ENCODE peak calls at places on chromosomes 12 and 14, in seven cellular contexts. One of them, this sample, is unnamed.

GRCh38 chr12:122862110-122862634 is 26.9 kb downstream of the HIP1R start:
- DNase-seq in A549: no peak
- DNase-seq in stimulated activated CD4-positive, alpha-beta T cell treated with anti-CD3 and anti-CD28 coated beads, Interleukin-15, amount 100 ng/mL, for 24 hours: no peak
- DNase-seq in LHCN-M2: no peak
- DNase-seq in fibroblast of the aortic adventitia: no peak
- DNase-seq in testis: no peak
- DNase-seq in GM19239: no peak
- DNase-seq in this sample: no peak

GRCh38 chr12:389138-390096 is at the start of gene KDM5A:
- DNase-seq in A549: peak; percentile 97
- DNase-seq in stimulated activated CD4-positive, alpha-beta T cell treated with anti-CD3 and anti-CD28 coated beads, Interleukin-15, amount 100 ng/mL, for 24 hours: peak; percentile 89
- DNase-seq in LHCN-M2: peak; percentile 92
- DNase-seq in fibroblast of the aortic adventitia: peak; percentile 96
- DNase-seq in testis: peak; percentile 94
- DNase-seq in GM19239: peak; percentile 74
- DNase-seq in this sample: peak; percentile 96

GRCh38 chr12:112013601-112014402 is 576 bp downstream of the ERP29 start:
- DNase-seq in A549: peak; percentile 89
- DNase-seq in stimulated activated CD4-positive, alpha-beta T cell treated with anti-CD3 and anti-CD28 coated beads, Interleukin-15, amount 100 ng/mL, for 24 hours: peak; percentile 83
- DNase-seq in LHCN-M2: peak; percentile 65
- DNase-seq in fibroblast of the aortic adventitia: peak; percentile 76
- DNase-seq in testis: peak; percentile 84
- DNase-seq in GM19239: no peak
- DNase-seq in this sample: no peak

GRCh38 chr14:97580923-97581495 is 783.8 kb downstream of the VRK1 start:
- DNase-seq in A549: no peak
- DNase-seq in stimulated activated CD4-positive, alpha-beta T cell treated with anti-CD3 and anti-CD28 coated beads, Interleukin-15, amount 100 ng/mL, for 24 hours: no peak
- DNase-seq in LHCN-M2: no peak
- DNase-seq in fibroblast of the aortic adventitia: no peak
- DNase-seq in testis: no peak
- DNase-seq in GM19239: no peak
- DNase-seq in this sample: no peak

GRCh38 chr12:116538682-116539264 is 20.4 kb upstream of the MAP1LC3B2 start:
- DNase-seq in A549: no peak
- DNase-seq in stimulated activated CD4-positive, alpha-beta T cell treated with anti-CD3 and anti-CD28 coated beads, Interleukin-15, amount 100 ng/mL, for 24 hours: no peak
- DNase-seq in LHCN-M2: no peak
- DNase-seq in fibroblast of the aortic adventitia: no peak
- DNase-seq in testis: no peak
- DNase-seq in GM19239: no peak
- DNase-seq in this sample: no peak

GRCh38 chr12:3727877-3728632 is 24.9 kb downstream of the CRACR2A start:
- DNase-seq in A549: no peak
- DNase-seq in stimulated activated CD4-positive, alpha-beta T cell treated with anti-CD3 and anti-CD28 coated beads, Interleukin-15, amount 100 ng/mL, for 24 hours: peak; percentile 24
- DNase-seq in LHCN-M2: peak; percentile 97
- DNase-seq in fibroblast of the aortic adventitia: peak; percentile 20
- DNase-seq in testis: no peak
- DNase-seq in GM19239: peak; percentile 31
- DNase-seq in this sample: no peak

GRCh38 chr14:61438497-61438859 is 117.1 kb downstream of the PRKCH start:
- DNase-seq in A549: peak; percentile 15
- DNase-seq in stimulated activated CD4-positive, alpha-beta T cell treated with anti-CD3 and anti-CD28 coated beads, Interleukin-15, amount 100 ng/mL, for 24 hours: no peak
- DNase-seq in LHCN-M2: no peak
- DNase-seq in fibroblast of the aortic adventitia: no peak
- DNase-seq in testis: no peak
- DNase-seq in GM19239: no peak
- DNase-seq in this sample: no peak

GRCh38 chr12:25135531-25136154 is 59.3 kb downstream of the DNAI7 start:
- DNase-seq in A549: no peak
- DNase-seq in stimulated activated CD4-positive, alpha-beta T cell treated with anti-CD3 and anti-CD28 coated beads, Interleukin-15, amount 100 ng/mL, for 24 hours: peak; percentile 37
- DNase-seq in LHCN-M2: no peak
- DNase-seq in fibroblast of the aortic adventitia: no peak
- DNase-seq in testis: no peak
- DNase-seq in GM19239: no peak
- DNase-seq in this sample: peak; percentile 88

GRCh38 chr12:87678453-87678852 is 350.7 kb downstream of the C12orf50 start:
- DNase-seq in A549: peak; percentile 42
- DNase-seq in stimulated activated CD4-positive, alpha-beta T cell treated with anti-CD3 and anti-CD28 coated beads, Interleukin-15, amount 100 ng/mL, for 24 hours: no peak
- DNase-seq in LHCN-M2: peak; percentile 53
- DNase-seq in fibroblast of the aortic adventitia: no peak
- DNase-seq in testis: no peak
- DNase-seq in GM19239: no peak
- DNase-seq in this sample: no peak

GRCh38 chr14:97780804-97781203 is 983.6 kb downstream of the VRK1 start:
- DNase-seq in A549: no peak
- DNase-seq in stimulated activated CD4-positive, alpha-beta T cell treated with anti-CD3 and anti-CD28 coated beads, Interleukin-15, amount 100 ng/mL, for 24 hours: no peak
- DNase-seq in LHCN-M2: no peak
- DNase-seq in fibroblast of the aortic adventitia: no peak
- DNase-seq in testis: no peak
- DNase-seq in GM19239: no peak
- DNase-seq in this sample: no peak

GRCh38 chr12:69501154-69501895 is 31.1 kb downstream of the FRS2 start:
- DNase-seq in A549: no peak
- DNase-seq in stimulated activated CD4-positive, alpha-beta T cell treated with anti-CD3 and anti-CD28 coated beads, Interleukin-15, amount 100 ng/mL, for 24 hours: no peak
- DNase-seq in LHCN-M2: peak; percentile 53
- DNase-seq in fibroblast of the aortic adventitia: peak; percentile 66
- DNase-seq in testis: no peak
- DNase-seq in GM19239: no peak
- DNase-seq in this sample: no peak

GRCh38 chr12:101001669-101002068 is 207.1 kb downstream of the ANO4 start:
- DNase-seq in A549: no peak
- DNase-seq in stimulated activated CD4-positive, alpha-beta T cell treated with anti-CD3 and anti-CD28 coated beads, Interleukin-15, amount 100 ng/mL, for 24 hours: no peak
- DNase-seq in LHCN-M2: no peak
- DNase-seq in fibroblast of the aortic adventitia: no peak
- DNase-seq in testis: no peak
- DNase-seq in GM19239: no peak
- DNase-seq in this sample: no peak

GRCh38 chr14:95294834-95295599 is 24.7 kb downstream of the CLMN start:
- DNase-seq in A549: peak; percentile 38
- DNase-seq in stimulated activated CD4-positive, alpha-beta T cell treated with anti-CD3 and anti-CD28 coated beads, Interleukin-15, amount 100 ng/mL, for 24 hours: no peak
- DNase-seq in LHCN-M2: peak; percentile 92
- DNase-seq in fibroblast of the aortic adventitia: peak; percentile 25
- DNase-seq in testis: no peak
- DNase-seq in GM19239: no peak
- DNase-seq in this sample: no peak

GRCh38 chr14:63852817-63853730 is at the start of gene SYNE2:
- DNase-seq in A549: peak; percentile 75
- DNase-seq in stimulated activated CD4-positive, alpha-beta T cell treated with anti-CD3 and anti-CD28 coated beads, Interleukin-15, amount 100 ng/mL, for 24 hours: peak; percentile 88
- DNase-seq in LHCN-M2: peak; percentile 68
- DNase-seq in fibroblast of the aortic adventitia: peak; percentile 65
- DNase-seq in testis: peak; percentile 79
- DNase-seq in GM19239: peak; percentile 83
- DNase-seq in this sample: peak; percentile 90

GRCh38 chr14:100045687-100046344 is 19.4 kb upstream of the EVL start:
- DNase-seq in A549: no peak
- DNase-seq in stimulated activated CD4-positive, alpha-beta T cell treated with anti-CD3 and anti-CD28 coated beads, Interleukin-15, amount 100 ng/mL, for 24 hours: no peak
- DNase-seq in LHCN-M2: no peak
- DNase-seq in fibroblast of the aortic adventitia: peak; percentile 20
- DNase-seq in testis: no peak
- DNase-seq in GM19239: no peak
- DNase-seq in this sample: no peak

GRCh38 chr14:64946310-64947045 is 3.9 kb upstream of the GPX2 start:
- DNase-seq in A549: no peak
- DNase-seq in stimulated activated CD4-positive, alpha-beta T cell treated with anti-CD3 and anti-CD28 coated beads, Interleukin-15, amount 100 ng/mL, for 24 hours: no peak
- DNase-seq in LHCN-M2: no peak
- DNase-seq in fibroblast of the aortic adventitia: no peak
- DNase-seq in testis: no peak
- DNase-seq in GM19239: no peak
- DNase-seq in this sample: no peak

GRCh38 chr14:24053548-24054323 is 1.9 kb downstream of the CARMIL3 start:
- DNase-seq in A549: no peak
- DNase-seq in stimulated activated CD4-positive, alpha-beta T cell treated with anti-CD3 and anti-CD28 coated beads, Interleukin-15, amount 100 ng/mL, for 24 hours: no peak
- DNase-seq in LHCN-M2: no peak
- DNase-seq in fibroblast of the aortic adventitia: no peak
- DNase-seq in testis: no peak
- DNase-seq in GM19239: no peak
- DNase-seq in this sample: no peak

GRCh38 chr14:33291529-33292104 is 352.9 kb downstream of the NPAS3 start:
- DNase-seq in A549: no peak
- DNase-seq in stimulated activated CD4-positive, alpha-beta T cell treated with anti-CD3 and anti-CD28 coated beads, Interleukin-15, amount 100 ng/mL, for 24 hours: no peak
- DNase-seq in LHCN-M2: no peak
- DNase-seq in fibroblast of the aortic adventitia: no peak
- DNase-seq in testis: no peak
- DNase-seq in GM19239: no peak
- DNase-seq in this sample: no peak

GRCh38 chr12:9867531-9867930 is 1.6 kb downstream of the CLEC2B start:
- DNase-seq in A549: no peak
- DNase-seq in stimulated activated CD4-positive, alpha-beta T cell treated with anti-CD3 and anti-CD28 coated beads, Interleukin-15, amount 100 ng/mL, for 24 hours: no peak
- DNase-seq in LHCN-M2: no peak
- DNase-seq in fibroblast of the aortic adventitia: peak; percentile 5
- DNase-seq in testis: no peak
- DNase-seq in GM19239: no peak
- DNase-seq in this sample: no peak

GRCh38 chr12:31626270-31626669 is 33.2 kb upstream of the ETFBKMT start:
- DNase-seq in A549: no peak
- DNase-seq in stimulated activated CD4-positive, alpha-beta T cell treated with anti-CD3 and anti-CD28 coated beads, Interleukin-15, amount 100 ng/mL, for 24 hours: no peak
- DNase-seq in LHCN-M2: no peak
- DNase-seq in fibroblast of the aortic adventitia: no peak
- DNase-seq in testis: no peak
- DNase-seq in GM19239: no peak
- DNase-seq in this sample: no peak

GRCh38 chr14:95365401-95365800 is 45.7 kb upstream of the CLMN start:
- DNase-seq in A549: peak; percentile 26
- DNase-seq in stimulated activated CD4-positive, alpha-beta T cell treated with anti-CD3 and anti-CD28 coated beads, Interleukin-15, amount 100 ng/mL, for 24 hours: no peak
- DNase-seq in LHCN-M2: peak; percentile 17
- DNase-seq in fibroblast of the aortic adventitia: no peak
- DNase-seq in testis: no peak
- DNase-seq in GM19239: no peak
- DNase-seq in this sample: no peak

GRCh38 chr12:89988556-89988955 is 279.9 kb upstream of the ATP2B1 start:
- DNase-seq in A549: no peak
- DNase-seq in stimulated activated CD4-positive, alpha-beta T cell treated with anti-CD3 and anti-CD28 coated beads, Interleukin-15, amount 100 ng/mL, for 24 hours: no peak
- DNase-seq in LHCN-M2: no peak
- DNase-seq in fibroblast of the aortic adventitia: no peak
- DNase-seq in testis: no peak
- DNase-seq in GM19239: no peak
- DNase-seq in this sample: no peak

GRCh38 chr14:75979641-75980422 is 2.0 kb downstream of the TGFB3 start:
- DNase-seq in A549: no peak
- DNase-seq in stimulated activated CD4-positive, alpha-beta T cell treated with anti-CD3 and anti-CD28 coated beads, Interleukin-15, amount 100 ng/mL, for 24 hours: no peak
- DNase-seq in LHCN-M2: no peak
- DNase-seq in fibroblast of the aortic adventitia: peak; percentile 24
- DNase-seq in testis: peak; percentile 56
- DNase-seq in GM19239: no peak
- DNase-seq in this sample: no peak

GRCh38 chr12:475286-475685 is 15.5 kb downstream of the B4GALNT3 start:
- DNase-seq in A549: no peak
- DNase-seq in stimulated activated CD4-positive, alpha-beta T cell treated with anti-CD3 and anti-CD28 coated beads, Interleukin-15, amount 100 ng/mL, for 24 hours: no peak
- DNase-seq in LHCN-M2: no peak
- DNase-seq in fibroblast of the aortic adventitia: no peak
- DNase-seq in testis: no peak
- DNase-seq in GM19239: no peak
- DNase-seq in this sample: no peak

GRCh38 chr12:96487214-96487613 is 2.2 kb upstream of the CFAP54 start:
- DNase-seq in A549: peak; percentile 63
- DNase-seq in stimulated activated CD4-positive, alpha-beta T cell treated with anti-CD3 and anti-CD28 coated beads, Interleukin-15, amount 100 ng/mL, for 24 hours: no peak
- DNase-seq in LHCN-M2: peak; percentile 78
- DNase-seq in fibroblast of the aortic adventitia: peak; percentile 82
- DNase-seq in testis: no peak
- DNase-seq in GM19239: no peak
- DNase-seq in this sample: no peak

GRCh38 chr12:25694072-25694471 is 141.0 kb upstream of the LMNTD1 start:
- DNase-seq in A549: peak; percentile 37
- DNase-seq in stimulated activated CD4-positive, alpha-beta T cell treated with anti-CD3 and anti-CD28 coated beads, Interleukin-15, amount 100 ng/mL, for 24 hours: no peak
- DNase-seq in LHCN-M2: peak; percentile 80
- DNase-seq in fibroblast of the aortic adventitia: peak; percentile 95
- DNase-seq in testis: peak; percentile 90
- DNase-seq in GM19239: no peak
- DNase-seq in this sample: no peak